ENCODE peak calls at places on chromosomes 16 and 17, in four cellular contexts. P is K562, T is GM12878, O is H1. L is an unnamed sample.

GRCh38 chr16:48146710-48147109 is 9.1 kb downstream of the ABCC12 start:
- DNase-seq in O (no peak), T (no peak), P (no peak), L (no peak)

GRCh38 chr16:89360760-89361435 is 129.5 kb downstream of the ANKRD11 start:
- DNase-seq in P (no peak), O (no peak), T (peak), L (no peak)

GRCh38 chr17:79699386-79700036 is 31.2 kb upstream of the ENPP7 start:
- DNase-seq in P (no peak), T (no peak), O (no peak), L (peak)

GRCh38 chr17:82870541-82870940 is 30.7 kb upstream of the ZNF750 start:
- DNase-seq in P (no peak), T (no peak), O (no peak), L (no peak)

GRCh38 chr16:87951550-87952538 is 610 bp downstream of the BANP start:
- DNase-seq in P (peak), T (no peak), O (no peak), L (no peak)

GRCh38 chr16:68311316-68311620 is 449 bp downstream of the PRMT7 start:
- DNase-seq in O (no peak), P (no peak), T (no peak), L (no peak)

GRCh38 chr17:3034578-3034920 is 28.9 kb downstream of the OR1D5 start:
- DNase-seq in T (no peak), O (no peak), P (no peak), L (no peak)

GRCh38 chr17:11671151-11671550 is 72.9 kb downstream of the DNAH9 start:
- DNase-seq in O (no peak), T (no peak), P (no peak), L (no peak)

GRCh38 chr16:78822509-78822908 is 723.1 kb downstream of the WWOX start:
- DNase-seq in T (no peak), P (no peak), O (no peak), L (no peak)

GRCh38 chr17:79017546-79017945 is 6.4 kb upstream of the C1QTNF1 start:
- DNase-seq in O (no peak), P (no peak), T (no peak), L (no peak)

GRCh38 chr16:23514381-23515152 is 4.3 kb upstream of the GGA2 start:
- DNase-seq in O (no peak), T (no peak), P (no peak), L (no peak)

GRCh38 chr16:23515881-23516280 is 5.6 kb upstream of the GGA2 start:
- DNase-seq in T (no peak), P (no peak), O (no peak), L (no peak)

GRCh38 chr16:23519282-23519681 is 9.0 kb upstream of the GGA2 start:
- DNase-seq in P (peak), T (no peak), O (no peak), L (no peak)

GRCh38 chr16:23518435-23518891 is 8.2 kb upstream of the GGA2 start:
- DNase-seq in T (no peak), P (peak), O (no peak), L (no peak)

GRCh38 chr16:23516366-23517137 is 6.3 kb upstream of the GGA2 start:
- DNase-seq in T (no peak), O (no peak), P (no peak), L (no peak)
- H3K4me3 ChIP-seq in T (no peak), O (no peak), P (no peak), L (no peak)

GRCh38 chr16:25269879-25270278 is 12.2 kb upstream of the ZKSCAN2 start:
- DNase-seq in O (no peak), P (peak), T (no peak), L (no peak)

GRCh38 chr16:25264599-25264998 is 7.0 kb upstream of the ZKSCAN2 start:
- DNase-seq in P (peak), T (no peak), O (no peak), L (no peak)

GRCh38 chr16:25270577-25270976 is 12.9 kb upstream of the ZKSCAN2 start:
- DNase-seq in O (no peak), T (no peak), P (no peak), L (no peak)

GRCh38 chr16:25271421-25271820 is 13.8 kb upstream of the ZKSCAN2 start:
- DNase-seq in O (no peak), T (no peak), P (peak), L (no peak)

DNA sequence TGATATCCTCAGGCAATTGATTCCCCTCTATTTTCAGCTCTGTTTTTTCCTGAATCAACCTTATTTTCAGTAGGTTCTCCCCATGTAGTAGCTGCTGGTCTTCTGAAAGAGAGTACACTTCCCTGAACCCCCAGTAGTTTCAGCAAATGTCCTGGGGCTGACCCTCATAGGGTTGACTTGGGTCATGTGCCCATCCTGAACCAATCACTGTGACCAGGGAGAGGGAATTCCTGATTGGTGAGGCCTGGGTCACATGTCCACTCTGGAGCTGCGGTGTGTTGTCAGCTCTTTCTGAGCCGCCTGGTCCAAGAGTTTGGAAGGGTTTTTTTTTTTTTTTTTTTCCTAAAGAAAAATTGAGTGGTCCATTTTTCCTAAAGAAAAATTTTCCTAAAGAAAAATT is 8.3 kb upstream of the ZKSCAN2 start:
- DNase-seq in T (no peak), P (no peak), O (no peak), L (no peak)
- TF ChIP-seq EGR1 in T (no peak), P (no peak), O (no peak), L (no peak)

GRCh38 chr17:4634981-4635380 is 6.5 kb downstream of the ALOX15 start:
- DNase-seq in O (no peak), P (no peak), T (no peak), L (no peak)
- H3K4me3 ChIP-seq in O (no peak), P (no peak), T (no peak), L (no peak)

GRCh38 chr16:85554114-85554790 is 58.9 kb upstream of the GSE1 start:
- DNase-seq in T (peak), P (peak), O (no peak), L (peak)
- TF ChIP-seq EGR1 in T (no peak), P (peak), O (no peak), L (no peak)

DNA sequence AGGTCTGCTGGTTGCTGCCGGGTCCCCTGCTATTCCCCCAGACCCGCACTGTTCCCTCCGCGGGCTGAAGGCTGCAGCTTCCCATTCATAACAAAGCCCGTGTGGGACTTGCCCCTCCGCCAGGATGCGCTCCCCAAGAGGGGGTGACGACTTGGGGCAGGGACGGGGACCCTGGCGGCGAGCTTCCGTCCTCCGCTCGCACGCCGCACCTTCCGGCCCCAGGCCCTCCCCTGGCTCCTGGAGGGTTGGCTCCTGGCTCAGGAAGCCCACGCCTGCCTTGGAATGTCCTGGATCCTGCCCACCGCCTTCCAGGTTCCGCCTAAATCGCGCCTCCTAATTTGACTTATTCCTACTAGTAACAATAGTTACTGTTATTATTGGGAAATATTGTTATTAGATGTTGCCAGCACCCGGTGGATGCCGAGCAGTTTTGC is 1.1 kb upstream of the TFAP4 start:
- DNase-seq in O (peak), T (no peak), P (no peak), L (peak)
- H3K4me3 ChIP-seq in O (peak), T (peak), P (peak), L (peak)

GRCh38 chr17:65268832-65269231 is 131.7 kb downstream of the RGS9 start:
- DNase-seq in T (no peak), P (no peak), O (no peak), L (no peak)
- TF ChIP-seq EGR1 in T (no peak), P (no peak), O (no peak), L (no peak)

L was measured in HCT116.